ENCODE peak calls at places on chromosomes 16 and 17, in seven cellular contexts. Q is heart right ventricle, R is transverse colon, X is fibroblast of the aortic adventitia, J is astrocyte of the spinal cord, A is Peyer's patch, N is fibroblast of lung. D is an unnamed sample.

GRCh38 chr17:78127888-78128615 is 503 bp downstream of the TMC6 start:
- DNase-seq in Q (no peak), R (peak), X (no peak), J (no peak), A (peak), N (no peak), D (no peak)

GRCh38 chr16:9099131-9099625 is 7.7 kb downstream of the HAPSTR1 start:
- DNase-seq in Q (no peak), R (no peak), X (peak), J (no peak), A (no peak), N (no peak), D (no peak)

GRCh38 chr17:82524540-82524939 is 5.0 kb downstream of the FOXK2 start:
- DNase-seq in Q (no peak), R (no peak), X (no peak), J (no peak), A (no peak), N (no peak), D (no peak)

GRCh38 chr16:15976929-15977637 is 27.7 kb downstream of the ABCC1 start:
- DNase-seq in Q (no peak), R (no peak), X (peak), J (no peak), A (no peak), N (peak), D (peak)

GRCh38 chr16:31216552-31217530 is at the start of gene PYDC1:
- DNase-seq in Q (no peak), R (no peak), X (no peak), J (no peak), A (no peak), N (no peak), D (no peak)

GRCh38 chr16:27217256-27217655 is 13.9 kb downstream of the KDM8 start:
- DNase-seq in Q (no peak), R (no peak), X (peak), J (peak), A (peak), N (peak), D (peak)

GRCh38 chr16:73000020-73000906 is 47.7 kb downstream of the ZFHX3 start:
- DNase-seq in Q (peak), R (no peak), X (peak), J (peak), A (no peak), N (peak), D (no peak)

GRCh38 chr16:22123146-22123545 is 30.8 kb downstream of the VWA3A start:
- DNase-seq in Q (no peak), R (no peak), X (no peak), J (no peak), A (no peak), N (no peak), D (peak)

GRCh38 chr17:41456206-41456605 is 11.0 kb downstream of the KRT32 start:
- DNase-seq in Q (no peak), R (no peak), X (no peak), J (no peak), A (no peak), N (no peak), D (no peak)

GRCh38 chr16:15434079-15434424 is 336 bp upstream of the BMERB1 start:
- DNase-seq in Q (no peak), R (no peak), X (no peak), J (no peak), A (no peak), N (no peak), D (no peak)

GRCh38 chr17:57670769-57671545 is 74.1 kb downstream of the CCDC182 start:
- DNase-seq in Q (no peak), R (no peak), X (no peak), J (no peak), A (no peak), N (no peak), D (no peak)

GRCh38 chr17:56679148-56679766 is 85.8 kb downstream of the NOG start:
- DNase-seq in Q (no peak), R (no peak), X (peak), J (peak), A (no peak), N (peak), D (peak)

GRCh38 chr17:72254808-72255449 is 134.1 kb downstream of the SOX9 start:
- DNase-seq in Q (no peak), R (no peak), X (no peak), J (no peak), A (no peak), N (no peak), D (no peak)

GRCh38 chr17:45648642-45649041 is 135.5 kb upstream of the CRHR1 start:
- DNase-seq in Q (no peak), R (no peak), X (no peak), J (no peak), A (no peak), N (no peak), D (no peak)

GRCh38 chr16:88759245-88759975 is 25.6 kb downstream of the PIEZO1 start:
- DNase-seq in Q (no peak), R (peak), X (no peak), J (peak), A (no peak), N (peak), D (peak)

GRCh38 chr16:19757026-19757425 is 39.0 kb downstream of the IQCK start:
- DNase-seq in Q (no peak), R (no peak), X (peak), J (peak), A (no peak), N (peak), D (peak)

GRCh38 chr17:64773836-64774761 is 112.0 kb upstream of the SMURF2 start:
- DNase-seq in Q (no peak), R (peak), X (peak), J (peak), A (peak), N (peak), D (peak)

GRCh38 chr17:42362245-42362961 is 25.8 kb downstream of the STAT3 start:
- DNase-seq in Q (no peak), R (no peak), X (no peak), J (no peak), A (no peak), N (no peak), D (no peak)

GRCh38 chr16:62408760-62409159 is 372.5 kb upstream of the CDH8 start:
- DNase-seq in Q (no peak), R (no peak), X (no peak), J (no peak), A (no peak), N (no peak), D (no peak)

GRCh38 chr17:73065376-73065775 is 27.1 kb downstream of the SLC39A11 start:
- DNase-seq in Q (no peak), R (no peak), X (no peak), J (no peak), A (no peak), N (no peak), D (no peak)

GRCh38 chr17:12730931-12731521 is 58.3 kb upstream of the ARHGAP44 start:
- DNase-seq in Q (peak), R (peak), X (peak), J (peak), A (peak), N (peak), D (peak)

GRCh38 chr16:30953511-30954124 is 3.9 kb upstream of the SETD1A start:
- DNase-seq in Q (peak), R (peak), X (peak), J (peak), A (peak), N (peak), D (peak)

GRCh38 chr16:59039066-59039465 is 304.9 kb upstream of the GOT2 start:
- DNase-seq in Q (no peak), R (no peak), X (no peak), J (no peak), A (no peak), N (no peak), D (no peak)

GRCh38 chr17:62963296-62963695 is 2.7 kb upstream of the TANC2 start:
- DNase-seq in Q (no peak), R (no peak), X (peak), J (peak), A (no peak), N (peak), D (no peak)

GRCh38 chr17:65754641-65755040 is 193.2 kb upstream of the AXIN2 start:
- DNase-seq in Q (no peak), R (no peak), X (no peak), J (no peak), A (no peak), N (no peak), D (no peak)

GRCh38 chr17:79294459-79295071 is 219.9 kb downstream of the ENGASE start:
- DNase-seq in Q (peak), R (peak), X (peak), J (peak), A (peak), N (peak), D (peak)

GRCh38 chr16:138049-138417 is 440 bp downstream of the NPRL3 start:
- DNase-seq in Q (peak), R (no peak), X (no peak), J (no peak), A (peak), N (no peak), D (peak)

GRCh38 chr17:75588546-75589016 is 981 bp downstream of the MYO15B start:
- DNase-seq in Q (peak), R (peak), X (no peak), J (no peak), A (no peak), N (no peak), D (peak)

GRCh38 chr16:27224741-27225300 is 21.5 kb downstream of the KDM8 start:
- DNase-seq in Q (no peak), R (no peak), X (no peak), J (no peak), A (peak), N (no peak), D (no peak)

GRCh38 chr16:12228607-12229499 is 252.3 kb downstream of the SNX29 start:
- DNase-seq in Q (peak), R (peak), X (peak), J (peak), A (peak), N (peak), D (peak)

DNA sequence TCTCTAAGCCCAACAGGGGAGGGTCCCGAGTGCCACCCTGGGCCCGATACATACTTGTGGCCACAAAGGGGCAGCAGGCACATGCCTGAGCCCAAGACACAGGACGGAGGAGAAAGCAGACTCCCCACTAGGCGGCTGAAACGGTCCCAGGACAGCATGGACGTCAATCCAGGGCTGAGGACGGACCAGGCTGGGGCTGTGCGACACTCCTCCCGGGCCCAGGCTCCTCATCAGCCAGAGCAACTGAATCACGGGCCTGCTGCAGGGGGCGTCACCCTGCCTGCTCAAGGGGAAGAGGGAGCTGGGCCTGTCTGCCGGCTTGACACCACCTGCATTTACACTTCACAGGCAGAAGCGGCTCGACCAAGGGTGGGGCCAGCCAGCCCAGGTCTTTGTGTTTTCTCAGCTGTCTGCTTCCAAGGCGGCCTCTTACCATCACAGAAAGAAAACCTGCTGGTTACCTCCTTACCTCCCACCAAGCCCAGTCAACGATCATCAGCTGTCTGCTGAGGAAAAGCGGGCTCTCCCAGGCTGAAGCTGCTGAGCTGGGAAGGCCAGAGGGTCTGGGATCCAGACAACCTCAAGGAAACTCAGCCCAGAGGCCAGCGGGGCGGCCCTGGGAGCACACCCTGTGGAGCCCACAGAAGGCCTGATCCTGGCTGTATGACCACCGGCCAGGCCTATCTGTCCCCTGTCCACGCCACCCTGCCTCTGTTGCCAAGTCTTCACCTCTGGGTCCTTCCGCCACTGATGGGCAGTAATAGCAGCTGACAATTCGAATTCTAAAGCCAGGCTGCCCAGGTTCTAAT is 26.4 kb downstream of the KIFC3 start:
- DNase-seq in Q (no peak), R (peak), X (no peak), J (peak), A (peak), N (peak), D (peak)
- TF ChIP-seq CTCF in Q (no peak), R (peak), X (no peak), J (peak), A (peak), N (no peak), D (peak)

DNA sequence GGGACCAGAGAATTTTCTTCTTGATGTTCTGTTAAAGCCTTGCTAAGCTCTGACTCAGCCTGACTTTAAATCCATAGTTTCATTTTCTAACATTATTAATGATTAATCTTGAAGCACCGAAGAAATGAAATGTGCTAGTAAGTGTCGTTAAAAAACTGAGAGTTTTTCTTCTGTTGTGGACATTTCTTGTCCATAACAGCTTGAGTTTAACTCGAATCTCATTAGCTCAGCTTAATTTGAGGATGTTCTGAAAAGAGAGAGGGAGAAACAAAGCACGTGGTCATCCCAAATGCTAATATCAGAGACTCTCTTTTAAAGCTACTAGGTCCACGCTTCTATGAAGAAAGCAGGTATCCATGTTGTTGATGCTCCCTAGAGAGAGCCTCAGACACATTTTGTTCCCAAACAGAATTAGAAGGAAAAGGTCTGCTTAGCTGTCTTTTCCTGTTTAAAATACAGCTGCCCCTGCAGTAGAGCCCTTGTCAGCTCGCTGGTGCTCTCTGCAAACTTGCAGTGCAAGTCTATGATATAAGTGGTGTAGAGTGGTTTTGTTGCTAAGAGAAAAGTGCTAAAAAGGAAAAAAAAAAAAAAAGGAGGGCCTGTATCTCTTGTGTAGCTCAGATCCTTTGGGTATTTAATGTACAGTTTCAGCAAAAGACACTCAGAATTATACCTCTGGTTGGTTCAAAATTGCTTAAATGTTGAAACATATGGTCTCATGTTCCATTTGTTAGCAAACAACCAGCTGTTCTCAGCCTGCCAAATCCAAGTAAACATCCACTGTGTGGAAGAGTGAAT is 191.1 kb upstream of the TBX2 start:
- DNase-seq in Q (no peak), R (no peak), X (peak), J (peak), A (no peak), N (peak), D (peak)
- H3K4me3 ChIP-seq in Q (peak), R (no peak), X (peak), J (no peak), A (no peak), N (peak), D (no peak)

GRCh38 chr16:17331991-17332390 is 138.8 kb downstream of the XYLT1 start:
- DNase-seq in Q (no peak), R (no peak), X (no peak), J (no peak), A (no peak), N (no peak), D (no peak)
- TF ChIP-seq CTCF in Q (no peak), R (no peak), X (no peak), J (no peak), A (no peak), N (no peak), D (no peak)

GRCh38 chr17:2214887-2215615 is 88.5 kb downstream of the SMG6 start:
- DNase-seq in Q (peak), R (peak), X (peak), J (peak), A (no peak), N (peak), D (peak)
- H3K4me3 ChIP-seq in Q (peak), R (no peak), X (peak), J (no peak), A (peak), N (no peak), D (no peak)

DNA sequence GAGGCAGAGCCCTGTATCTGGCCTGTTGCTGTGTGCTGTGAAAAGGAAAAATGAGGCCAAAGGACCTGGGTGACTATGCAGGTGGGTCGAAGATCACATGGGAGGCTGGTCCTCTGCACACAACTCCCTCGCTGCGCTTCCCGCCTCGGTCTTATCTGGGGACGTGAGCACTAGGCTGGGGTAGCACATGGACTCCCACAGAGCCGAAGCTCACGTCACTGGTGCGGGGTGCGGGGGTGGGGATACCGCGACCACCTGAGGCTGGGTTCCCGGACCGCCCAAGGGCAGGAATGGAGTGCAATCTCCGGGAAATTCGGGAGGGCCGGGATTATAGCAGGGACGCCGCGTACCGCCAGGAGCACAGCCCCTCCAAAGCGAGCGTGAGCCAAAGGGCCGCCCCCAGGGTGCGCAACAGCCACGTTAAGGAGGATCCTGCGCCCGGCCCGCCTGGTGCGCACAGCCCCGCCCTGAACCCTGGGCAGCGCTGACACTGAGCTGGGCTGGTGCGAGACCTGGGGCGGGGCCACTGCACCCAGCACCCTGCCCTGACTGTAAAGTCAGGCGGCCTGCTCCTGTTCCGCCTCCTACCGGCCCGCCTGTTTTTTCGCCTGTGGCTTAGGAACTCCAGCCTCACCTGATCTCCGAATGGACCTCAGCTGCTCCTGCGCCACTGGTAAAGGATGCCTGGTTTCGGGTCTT is 4.8 kb downstream of the MT1A start:
- DNase-seq in Q (peak), R (peak), X (peak), J (no peak), A (peak), N (peak), D (peak)
- TF ChIP-seq CTCF in Q (peak), R (peak), X (peak), J (peak), A (peak), N (no peak), D (peak)

DNA sequence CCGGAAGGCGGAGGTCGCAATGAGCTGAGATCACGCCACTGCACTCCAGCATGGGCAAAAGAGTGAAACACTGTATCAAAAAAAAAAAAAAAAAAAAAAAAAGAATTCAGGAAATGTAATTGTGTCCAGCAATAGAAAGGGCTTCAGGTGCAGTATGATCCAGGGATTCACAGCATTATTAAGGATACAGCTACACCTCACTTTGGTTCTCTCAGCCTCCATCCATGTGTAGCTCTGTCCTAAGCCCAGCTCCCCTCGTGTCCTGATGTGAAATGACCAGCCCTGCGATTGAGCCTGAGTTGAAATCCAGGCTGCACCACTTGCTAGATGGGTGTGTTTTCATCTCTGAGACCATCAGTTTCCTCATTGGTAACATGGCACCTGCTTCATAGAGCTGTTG is 3.0 kb downstream of the SLC5A10 start:
- DNase-seq in Q (no peak), R (no peak), X (no peak), J (no peak), A (no peak), N (no peak), D (no peak)
- H3K4me3 ChIP-seq in Q (no peak), R (no peak), X (no peak), J (no peak), A (no peak), N (no peak), D (no peak)

GRCh38 chr16:1180772-1181714 is 28.1 kb downstream of the CACNA1H start:
- DNase-seq in Q (peak), R (no peak), X (no peak), J (no peak), A (no peak), N (no peak), D (peak)
- TF ChIP-seq CTCF in Q (no peak), R (no peak), X (no peak), J (peak), A (no peak), N (no peak), D (peak)

DNA sequence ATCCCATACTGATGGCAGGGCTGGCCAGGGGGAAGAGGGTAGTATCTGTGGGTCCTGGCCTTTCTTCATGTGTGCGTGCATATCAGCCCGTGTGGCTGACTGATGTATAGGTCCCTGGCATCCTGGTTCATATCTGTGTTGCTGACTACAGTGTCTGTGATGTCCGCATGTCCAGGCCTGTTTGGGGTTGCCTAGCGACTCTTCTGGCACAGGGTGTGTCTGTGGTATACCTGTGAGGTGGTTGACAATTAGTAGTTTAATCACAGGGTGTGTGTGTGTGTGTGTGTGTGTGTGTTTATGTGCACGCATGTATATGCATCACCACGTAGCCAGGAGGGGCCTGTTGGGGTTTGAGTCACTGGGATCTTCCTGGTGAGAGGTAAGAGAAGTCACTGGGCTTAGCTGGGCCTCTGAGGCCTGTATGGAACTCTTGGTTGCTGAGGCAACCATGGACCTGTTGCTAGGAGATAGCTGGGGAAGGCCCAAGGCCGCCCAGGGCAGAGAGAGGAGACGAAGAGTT is 634 bp upstream of the TMEM95 start:
- DNase-seq in Q (no peak), R (peak), X (peak), J (peak), A (no peak), N (peak), D (peak)
- H3K4me3 ChIP-seq in Q (no peak), R (no peak), X (peak), J (no peak), A (no peak), N (no peak), D (no peak)

DNA sequence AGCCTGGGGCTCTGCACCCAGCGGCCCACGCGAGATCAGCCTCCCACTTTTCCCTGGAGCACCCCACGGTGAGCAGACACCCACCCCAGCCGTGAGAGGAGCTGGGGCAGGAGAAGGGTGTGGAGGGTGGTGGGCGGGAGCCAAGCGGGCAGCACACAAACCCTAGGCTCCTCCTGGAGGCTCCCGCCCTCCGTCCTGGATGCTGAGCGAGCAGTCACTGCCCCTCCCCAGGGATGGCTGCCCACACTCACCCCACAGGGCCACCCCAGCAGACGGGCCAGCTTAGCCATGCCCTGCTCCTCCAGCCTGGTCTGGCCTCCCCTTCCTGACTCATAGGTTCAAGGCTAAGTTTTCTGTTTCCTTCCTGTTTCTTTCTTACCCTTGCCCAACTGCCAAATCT is 15.7 kb upstream of the ABCC3 start:
- DNase-seq in Q (no peak), R (no peak), X (no peak), J (no peak), A (no peak), N (no peak), D (no peak)
- TF ChIP-seq CTCF in Q (no peak), R (no peak), X (no peak), J (no peak), A (no peak), N (no peak), D (no peak)

D was measured in choroid plexus epithelial cell.